ENCODE peak calls at places on chromosomes 13 and 19, in eight cellular contexts. X is lung, R is stomach, D is tibial nerve, N is ovary, V is brain microvascular endothelial cell, I is IMR-90, K is body of pancreas. E is an unnamed sample.

GRCh38 chr13:102586615-102587014 is 10.2 kb upstream of the TPP2 start:
- DNase-seq in X (no peak), R (no peak), D (no peak), N (no peak), V (no peak), I (no peak), K (no peak), E (no peak)

GRCh38 chr19:48509467-48510194 is 2.0 kb downstream of the LMTK3 start:
- DNase-seq in X (no peak), R (no peak), D (no peak), N (no peak), V (no peak), I (no peak), K (no peak), E (no peak)

GRCh38 chr13:106417467-106418110 is 117.9 kb downstream of the EFNB2 start:
- DNase-seq in X (no peak), R (no peak), D (no peak), N (no peak), V (no peak), I (no peak), K (no peak), E (no peak)

GRCh38 chr13:28429685-28430290 is 65.1 kb downstream of the FLT1 start:
- DNase-seq in X (no peak), R (no peak), D (no peak), N (no peak), V (no peak), I (peak), K (no peak), E (no peak)

GRCh38 chr13:25977216-25977615 is 74.6 kb downstream of the SHISA2 start:
- DNase-seq in X (no peak), R (no peak), D (no peak), N (no peak), V (no peak), I (no peak), K (peak), E (no peak)

GRCh38 chr13:109412232-109412935 is 374.0 kb downstream of the IRS2 start:
- DNase-seq in X (no peak), R (peak), D (no peak), N (no peak), V (peak), I (peak), K (peak), E (peak)

GRCh38 chr13:53460776-53461175 is 432.2 kb downstream of the OLFM4 start:
- DNase-seq in X (no peak), R (no peak), D (no peak), N (no peak), V (no peak), I (no peak), K (no peak), E (no peak)

GRCh38 chr19:12843999-12844732 is 5.9 kb downstream of the MAST1 start:
- DNase-seq in X (no peak), R (no peak), D (no peak), N (no peak), V (no peak), I (no peak), K (no peak), E (no peak)

GRCh38 chr13:51881296-51881695 is 19.5 kb downstream of the CCDC70 start:
- DNase-seq in X (no peak), R (no peak), D (no peak), N (no peak), V (no peak), I (no peak), K (no peak), E (no peak)

GRCh38 chr13:50344717-50345116 is 329.5 kb downstream of the KCNRG start:
- DNase-seq in X (no peak), R (no peak), D (no peak), N (no peak), V (no peak), I (no peak), K (no peak), E (no peak)

GRCh38 chr19:42248270-42249148 is 6.1 kb upstream of the GSK3A start:
- DNase-seq in X (no peak), R (no peak), D (no peak), N (no peak), V (no peak), I (no peak), K (no peak), E (no peak)

GRCh38 chr19:39568604-39569003 is 28.6 kb upstream of the EID2 start:
- DNase-seq in X (no peak), R (no peak), D (no peak), N (no peak), V (peak), I (no peak), K (no peak), E (no peak)

DNA sequence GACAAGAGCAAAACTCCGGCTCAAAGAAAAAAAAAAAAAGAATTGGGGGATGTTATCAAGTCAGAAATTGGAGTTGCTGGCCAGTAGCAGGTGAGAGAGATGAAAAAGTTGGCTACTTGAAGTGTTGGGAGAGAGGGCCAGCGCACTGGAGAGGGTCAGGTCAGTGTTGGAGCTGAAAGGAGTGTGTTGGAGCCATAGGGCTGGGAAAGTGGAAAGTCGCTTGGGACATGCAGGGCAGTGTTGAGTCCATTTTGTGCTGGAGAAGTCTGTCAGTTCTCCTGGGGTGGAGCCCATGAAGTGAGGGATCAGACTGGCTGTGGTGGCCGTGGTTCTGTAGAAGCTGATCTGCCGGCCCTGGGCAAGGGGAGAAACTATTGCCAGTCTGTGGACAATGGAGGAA is 1.7 kb downstream of the PPP1R37 start:
- DNase-seq in X (no peak), R (no peak), D (no peak), N (no peak), V (no peak), I (no peak), K (no peak), E (no peak)
- H3K4me3 ChIP-seq in X (no peak), R (peak), D (no peak), N (no peak), V (peak), I (no peak), K (no peak), E (no peak)

GRCh38 chr13:94713556-94714182 is 1.3 kb upstream of the SOX21 start:
- DNase-seq in X (no peak), R (no peak), D (no peak), N (no peak), V (no peak), I (no peak), K (no peak), E (peak)

GRCh38 chr13:94712812-94713555 is 639 bp upstream of the SOX21 start:
- DNase-seq in X (no peak), R (peak), D (no peak), N (no peak), V (no peak), I (peak), K (peak), E (peak)

GRCh38 chr13:94712287-94712811 is at the start of gene SOX21:
- DNase-seq in X (no peak), R (no peak), D (no peak), N (no peak), V (no peak), I (no peak), K (no peak), E (no peak)

GRCh38 chr13:94711561-94712286 is 621 bp downstream of the SOX21 start:
- DNase-seq in X (no peak), R (no peak), D (no peak), N (no peak), V (no peak), I (no peak), K (peak), E (peak)

DNA sequence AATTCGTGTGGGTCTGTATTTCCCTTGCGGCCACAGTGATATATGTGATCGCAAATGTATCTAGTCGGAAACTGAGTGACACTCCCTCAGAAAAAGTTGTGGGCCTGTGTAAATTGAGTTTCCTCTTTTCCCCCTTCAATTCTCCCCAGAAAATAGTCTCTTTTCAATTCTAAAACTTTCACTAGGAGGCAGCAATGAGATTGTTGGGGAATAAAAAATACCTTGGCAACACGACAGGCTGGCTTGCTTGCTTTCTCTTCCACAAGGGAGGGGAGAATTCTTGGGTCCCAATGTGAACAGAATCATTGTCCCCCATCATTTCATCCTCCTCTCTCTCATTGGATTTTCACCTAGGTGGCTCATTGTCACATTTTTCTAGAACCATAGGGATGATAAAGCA is 3.7 kb upstream of the SOX21 start:
- DNase-seq in X (no peak), R (no peak), D (no peak), N (no peak), V (no peak), I (no peak), K (no peak), E (peak)
- TF ChIP-seq CTCF in X (no peak), R (no peak), D (no peak), N (no peak), V (peak), I (no peak), K (no peak), E (peak)

DNA sequence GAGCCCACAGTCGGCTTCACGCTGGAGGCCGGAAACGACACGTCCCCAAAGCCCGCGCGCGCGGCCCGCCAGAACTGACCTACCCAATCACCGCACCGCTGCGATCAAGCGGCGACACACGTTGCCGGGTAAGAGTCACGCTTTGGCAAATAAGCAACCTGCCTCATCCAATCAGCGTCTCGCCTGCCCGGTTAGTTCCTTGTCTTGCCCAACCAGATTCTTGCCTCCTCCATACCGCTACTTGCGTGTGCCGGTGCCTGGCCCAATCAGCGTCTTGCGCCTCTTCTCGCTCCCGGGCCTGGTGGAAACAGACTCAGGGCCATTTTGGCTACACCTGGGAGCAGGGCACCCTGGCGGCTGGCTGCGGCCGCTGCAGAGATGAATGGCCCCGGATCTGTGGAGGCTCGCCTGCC is 11.6 kb upstream of the ZNF544 start:
- DNase-seq in X (no peak), R (no peak), D (no peak), N (no peak), V (no peak), I (no peak), K (no peak), E (no peak)
- H3K4me3 ChIP-seq in X (no peak), R (no peak), D (no peak), N (no peak), V (no peak), I (no peak), K (no peak), E (no peak)

DNA sequence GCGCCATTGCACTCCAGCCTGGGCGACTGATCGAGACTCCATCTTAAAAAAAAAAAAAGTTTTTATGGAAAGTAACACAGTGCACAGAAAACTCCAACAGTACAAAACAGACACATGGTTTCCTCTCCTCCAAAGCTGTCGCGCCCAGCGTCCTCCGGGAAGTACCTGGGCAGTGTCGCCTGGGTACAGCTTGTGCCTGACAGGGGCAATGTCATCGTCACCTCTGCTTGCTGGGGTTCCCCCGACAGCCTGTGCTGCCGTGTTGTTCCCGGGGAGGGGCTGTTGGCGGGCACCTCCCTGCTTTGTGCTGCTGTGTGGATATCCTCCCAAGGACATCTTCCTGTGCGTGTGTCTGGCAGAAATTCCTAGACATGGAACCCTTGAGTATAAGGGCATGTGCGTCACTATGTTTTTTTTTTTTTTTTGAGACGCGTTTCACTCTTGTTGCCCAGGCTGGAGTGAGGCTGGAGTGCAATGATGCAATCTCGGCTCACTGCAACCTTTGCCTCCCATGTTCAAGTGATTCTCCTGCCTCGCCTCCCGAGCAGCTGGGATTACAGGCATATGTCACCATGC is 2.4 kb upstream of the F2RL3 start:
- DNase-seq in X (peak), R (no peak), D (peak), N (peak), V (peak), I (peak), K (peak), E (no peak)
- TF ChIP-seq CTCF in X (no peak), R (no peak), D (no peak), N (no peak), V (no peak), I (no peak), K (no peak), E (no peak)

E was measured in astrocyte of the spinal cord.